ENCODE peak calls at places on chromosomes 4 and X, in ten cellular contexts. L, V, H, P, F, C, S, D, E and Y are unnamed samples.

GRCh38 chr4:47531241-47531953 is 46.3 kb downstream of the ATP10D start:
- DNase-seq in L (peak; percentile 98), V (peak; percentile 41), H (no peak), P (peak; percentile 94), F (no peak), C (no peak), S (peak; percentile 24), D (peak; percentile 89), E (peak; percentile 98), Y (peak; percentile 70)

GRCh38 chr4:16026155-16026761 is 57.6 kb downstream of the PROM1 start:
- DNase-seq in L (peak; percentile 54), V (no peak), H (no peak), P (peak; percentile 66), F (no peak), C (peak; percentile 25), S (no peak), D (peak; percentile 78), E (peak; percentile 33), Y (peak; percentile 18)

GRCh38 chrX:41350976-41351569 is 17.1 kb downstream of the DDX3X start:
- DNase-seq in L (no peak), V (no peak), H (no peak), P (no peak), F (no peak), C (no peak), S (no peak), D (no peak), E (no peak), Y (no peak)

GRCh38 chr4:33302298-33302697 is 2582.1 kb downstream of the PCDH7 start:
- DNase-seq in L (peak; percentile 73), V (no peak), H (no peak), P (peak; percentile 62), F (no peak), C (no peak), S (no peak), D (peak; percentile 65), E (peak; percentile 68), Y (no peak)

GRCh38 chr4:136690363-136690762 is 841.9 kb downstream of the PCDH18 start:
- DNase-seq in L (peak; percentile 25), V (no peak), H (no peak), P (peak; percentile 10), F (no peak), C (no peak), S (no peak), D (no peak), E (peak; percentile 10), Y (peak; percentile 7)

GRCh38 chrX:101410461-101410860 is 2.4 kb downstream of the HNRNPH2 start:
- DNase-seq in L (peak; percentile 18), V (no peak), H (no peak), P (no peak), F (no peak), C (no peak), S (no peak), D (no peak), E (no peak), Y (no peak)

GRCh38 chrX:4373777-4374176 is 660.3 kb upstream of the PRKX start:
- DNase-seq in L (no peak), V (no peak), H (no peak), P (no peak), F (no peak), C (no peak), S (no peak), D (no peak), E (no peak), Y (no peak)

GRCh38 chr4:161448550-161449180 is 715.1 kb downstream of the FSTL5 start:
- DNase-seq in L (no peak), V (no peak), H (no peak), P (no peak), F (no peak), C (no peak), S (no peak), D (no peak), E (no peak), Y (no peak)

GRCh38 chr4:168496834-168497233 is at the start of gene PALLD:
- DNase-seq in L (peak; percentile 75), V (no peak), H (no peak), P (peak; percentile 51), F (no peak), C (no peak), S (no peak), D (no peak), E (peak; percentile 67), Y (peak; percentile 62)

GRCh38 chr4:111475001-111475400 is 670.3 kb upstream of the FAM241A start:
- DNase-seq in L (peak; percentile 28), V (peak; percentile 57), H (no peak), P (peak; percentile 37), F (no peak), C (peak; percentile 20), S (no peak), D (peak; percentile 56), E (peak; percentile 21), Y (peak; percentile 66)

GRCh38 chrX:71111141-71111843 is at the start of gene IL2RG:
- DNase-seq in L (no peak), V (peak; percentile 72), H (no peak), P (no peak), F (no peak), C (no peak), S (no peak), D (no peak), E (no peak), Y (no peak)

GRCh38 chr4:88054909-88055308 is 47.5 kb downstream of the PKD2 start:
- DNase-seq in L (peak; percentile 40), V (peak; percentile 37), H (no peak), P (peak; percentile 59), F (no peak), C (peak; percentile 10), S (no peak), D (peak; percentile 69), E (peak; percentile 23), Y (peak; percentile 68)

GRCh38 chr4:13911256-13911655 is 283.7 kb upstream of the BOD1L1 start:
- DNase-seq in L (no peak), V (no peak), H (no peak), P (no peak), F (no peak), C (no peak), S (no peak), D (no peak), E (no peak), Y (no peak)

GRCh38 chrX:6199519-6199918 is 29.1 kb downstream of the NLGN4X start:
- DNase-seq in L (no peak), V (no peak), H (no peak), P (no peak), F (no peak), C (no peak), S (no peak), D (no peak), E (no peak), Y (no peak)

DNA sequence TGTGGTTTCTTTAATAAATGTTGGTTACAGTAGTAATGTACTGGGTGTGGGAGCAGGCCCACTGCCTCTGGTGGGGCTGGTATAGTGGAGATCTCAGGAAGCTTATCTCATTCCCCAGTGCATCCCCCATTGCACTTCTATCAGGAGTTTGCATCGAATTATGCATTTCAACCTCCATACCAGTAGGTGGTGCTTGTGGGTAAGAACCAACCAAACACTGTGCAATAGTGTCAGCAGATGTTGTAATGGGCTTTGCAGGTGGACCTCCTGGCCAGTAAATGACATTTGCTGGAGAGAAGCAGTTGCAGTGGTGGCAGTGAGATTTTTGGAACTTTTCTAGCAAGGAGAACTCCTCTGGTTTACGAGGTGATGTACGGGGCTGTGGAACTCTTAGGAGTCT is 150.6 kb downstream of the POU3F4 start:
- DNase-seq in L (no peak), V (no peak), H (no peak), P (no peak), F (no peak), C (no peak), S (no peak), D (no peak), E (no peak), Y (no peak)
- TF ChIP-seq CTCF in L (no peak), V (no peak), H (no peak), P (no peak), F (peak; percentile 13), C (peak; percentile 25), S (peak; percentile 15), D (no peak), E (no peak), Y (no peak)

DNA sequence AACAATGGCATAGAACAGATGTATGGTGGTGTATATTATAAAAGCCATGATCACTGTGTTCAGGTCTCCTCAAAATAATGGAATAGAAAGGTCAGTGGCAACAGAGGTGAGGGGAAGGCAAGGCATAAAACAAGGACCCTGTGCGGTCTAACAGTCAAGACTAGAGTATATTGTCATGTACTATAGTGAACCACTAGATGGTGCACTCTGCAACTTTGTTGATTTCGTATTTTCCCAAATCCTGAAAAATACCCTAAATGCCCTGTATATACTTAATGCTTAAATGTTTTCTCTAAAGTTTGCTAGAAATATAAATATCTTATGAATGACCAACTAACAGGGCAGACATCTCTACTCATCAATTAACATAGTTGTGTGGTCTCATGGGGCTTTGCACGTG is 453.0 kb downstream of the PCDH11X start:
- DNase-seq in L (peak; percentile 2), V (no peak), H (no peak), P (peak; percentile 3), F (no peak), C (peak; percentile 2), S (no peak), D (no peak), E (no peak), Y (no peak)
- TF ChIP-seq CTCF in L (peak; percentile 19), V (peak; percentile 18), H (no peak), P (peak; percentile 36), F (peak; percentile 81), C (peak; percentile 71), S (peak; percentile 42), D (peak; percentile 47), E (peak; percentile 25), Y (no peak)

DNA sequence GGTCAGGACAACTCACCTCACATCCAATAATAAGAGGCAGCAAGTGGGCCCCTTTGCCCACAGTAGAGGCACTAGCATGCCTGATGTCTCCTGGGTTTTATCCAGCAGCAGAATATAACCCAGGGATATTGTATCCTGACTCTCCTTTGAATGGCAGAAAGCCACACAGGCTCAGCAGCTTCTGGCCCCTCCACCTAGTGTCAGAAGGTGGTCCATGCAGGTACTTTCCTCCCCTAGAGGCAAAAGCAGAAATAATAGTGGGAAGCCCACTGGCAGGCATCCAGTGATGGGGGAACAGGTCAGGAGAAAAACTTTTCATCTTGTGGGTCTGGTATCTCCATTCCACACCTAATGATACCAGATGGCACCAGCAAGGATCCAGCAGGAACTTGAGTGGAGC is 75.5 kb upstream of the IRS4 start:
- DNase-seq in L (no peak), V (no peak), H (no peak), P (no peak), F (no peak), C (no peak), S (no peak), D (no peak), E (no peak), Y (no peak)
- TF ChIP-seq CTCF in L (no peak), V (no peak), H (no peak), P (no peak), F (no peak), C (peak; percentile 23), S (no peak), D (no peak), E (no peak), Y (no peak)

DNA sequence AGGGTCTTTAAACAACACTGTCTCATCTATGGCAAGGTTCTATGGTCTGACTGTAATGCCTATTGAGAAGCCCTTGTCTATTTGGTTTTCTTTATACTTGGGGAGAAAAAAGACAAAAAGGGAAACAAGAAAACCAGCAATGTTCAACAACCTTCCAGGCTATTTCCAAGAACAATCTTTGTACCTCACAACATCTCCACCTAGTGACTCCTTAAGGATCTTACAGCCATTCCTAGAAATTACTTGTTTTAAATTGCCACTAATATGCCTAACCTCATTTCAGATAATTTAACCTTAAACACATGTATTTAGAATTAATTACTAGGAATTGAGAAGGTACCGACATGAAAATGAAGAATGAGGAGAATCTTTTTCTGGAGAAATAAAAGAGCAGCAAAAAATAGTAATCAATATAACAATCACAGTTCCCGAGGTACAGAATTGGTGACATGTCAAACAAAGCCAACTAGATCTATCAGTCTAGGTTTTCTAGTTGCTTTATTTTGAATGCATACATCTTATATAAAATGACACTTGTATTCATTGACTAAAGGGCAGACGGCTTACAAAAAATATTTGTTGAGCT is 1.6 kb upstream of the RBM46 start:
- DNase-seq in L (peak; percentile 39), V (no peak), H (no peak), P (peak; percentile 52), F (no peak), C (no peak), S (no peak), D (peak; percentile 73), E (peak; percentile 17), Y (peak; percentile 5)
- TF ChIP-seq CTCF in L (peak; percentile 45), V (peak; percentile 43), H (peak; percentile 35), P (peak; percentile 69), F (peak; percentile 82), C (peak; percentile 77), S (peak; percentile 41), D (peak; percentile 76), E (peak; percentile 55), Y (peak; percentile 58)